ENCODE peak calls at places on chromosomes 12 and 14, in five cellular contexts. One of them, this sample, is unnamed.

GRCh38 chr12:70721958-70722357 is 84.7 kb upstream of the PTPRB start:
- DNase-seq in RWPE2: no peak
- DNase-seq in AG04449: no peak
- DNase-seq in astrocyte: no peak
- DNase-seq in AG04450: no peak
- DNase-seq in this sample: no peak

GRCh38 chr14:39102969-39103957 is at the start of gene SEC23A:
- DNase-seq in RWPE2: peak; percentile 94
- DNase-seq in AG04449: peak; percentile 40
- DNase-seq in AG04450: peak; percentile 52
- DNase-seq in astrocyte: peak; percentile 80
- DNase-seq in this sample: peak; percentile 95

GRCh38 chr12:40141996-40142395 is 36.1 kb upstream of the SLC2A13 start:
- DNase-seq in AG04450: no peak
- DNase-seq in astrocyte: no peak
- DNase-seq in RWPE2: no peak
- DNase-seq in AG04449: no peak
- DNase-seq in this sample: no peak

GRCh38 chr12:109735825-109736551 is 22.4 kb downstream of the FAM222A start:
- DNase-seq in RWPE2: peak; percentile 29
- DNase-seq in AG04449: no peak
- DNase-seq in AG04450: no peak
- DNase-seq in astrocyte: no peak
- DNase-seq in this sample: peak; percentile 30

GRCh38 chr14:58749066-58749669 is 111.4 kb downstream of the DACT1 start:
- DNase-seq in AG04450: peak; percentile 93
- DNase-seq in astrocyte: peak; percentile 99
- DNase-seq in AG04449: peak; percentile 77
- DNase-seq in RWPE2: no peak
- DNase-seq in this sample: no peak

GRCh38 chr12:123998960-123999359 is 25.9 kb downstream of the ZNF664 start:
- DNase-seq in RWPE2: no peak
- DNase-seq in AG04450: peak; percentile 24
- DNase-seq in AG04449: no peak
- DNase-seq in astrocyte: peak; percentile 26
- DNase-seq in this sample: no peak

GRCh38 chr14:52902971-52903385 is 47.9 kb downstream of the FERMT2 start:
- DNase-seq in AG04450: no peak
- DNase-seq in AG04449: no peak
- DNase-seq in astrocyte: peak; percentile 56
- DNase-seq in RWPE2: no peak
- DNase-seq in this sample: no peak

GRCh38 chr12:101436146-101436545 is 28.6 kb upstream of the ARL1 start:
- DNase-seq in AG04449: no peak
- DNase-seq in RWPE2: no peak
- DNase-seq in AG04450: no peak
- DNase-seq in astrocyte: no peak
- DNase-seq in this sample: no peak

GRCh38 chr12:12533238-12533829 is 29.3 kb downstream of the DUSP16 start:
- DNase-seq in RWPE2: no peak
- DNase-seq in astrocyte: peak; percentile 57
- DNase-seq in AG04450: no peak
- DNase-seq in AG04449: no peak
- DNase-seq in this sample: no peak

GRCh38 chr14:82070753-82071152 is 537.1 kb upstream of the SEL1L start:
- DNase-seq in astrocyte: no peak
- DNase-seq in AG04450: no peak
- DNase-seq in AG04449: no peak
- DNase-seq in RWPE2: no peak
- DNase-seq in this sample: no peak

GRCh38 chr12:52517005-52517835 is 3.0 kb downstream of the KRT5 start:
- DNase-seq in RWPE2: no peak
- DNase-seq in AG04450: no peak
- DNase-seq in AG04449: no peak
- DNase-seq in astrocyte: no peak
- DNase-seq in this sample: no peak

GRCh38 chr12:68018315-68018714 is 29.1 kb downstream of the IFNG-AS1 start:
- DNase-seq in AG04449: no peak
- DNase-seq in astrocyte: no peak
- DNase-seq in AG04450: no peak
- DNase-seq in RWPE2: no peak
- DNase-seq in this sample: no peak

GRCh38 chr12:94725375-94726168 is 75.2 kb upstream of the TMCC3 start:
- DNase-seq in astrocyte: peak; percentile 20
- DNase-seq in AG04450: no peak
- DNase-seq in RWPE2: no peak
- DNase-seq in AG04449: no peak
- DNase-seq in this sample: no peak

GRCh38 chr14:37903561-37904191 is 304.0 kb upstream of the SSTR1 start:
- DNase-seq in astrocyte: peak; percentile 8
- DNase-seq in AG04449: peak; percentile 9
- DNase-seq in RWPE2: no peak
- DNase-seq in AG04450: peak; percentile 10
- DNase-seq in this sample: no peak

GRCh38 chr12:55996715-55997534 is at the start of gene SUOX:
- DNase-seq in AG04449: peak; percentile 85
- DNase-seq in astrocyte: peak; percentile 95
- DNase-seq in RWPE2: peak; percentile 95
- DNase-seq in AG04450: peak; percentile 94
- DNase-seq in this sample: peak; percentile 99

GRCh38 chr14:42944284-42944683 is 1337.6 kb downstream of the LRFN5 start:
- DNase-seq in AG04449: no peak
- DNase-seq in RWPE2: no peak
- DNase-seq in AG04450: peak; percentile 26
- DNase-seq in astrocyte: peak; percentile 41
- DNase-seq in this sample: no peak

GRCh38 chr14:32400480-32400879 is 71.4 kb downstream of the AKAP6 start:
- DNase-seq in RWPE2: no peak
- DNase-seq in AG04449: peak; percentile 44
- DNase-seq in astrocyte: peak; percentile 84
- DNase-seq in AG04450: no peak
- DNase-seq in this sample: no peak

GRCh38 chr12:7501031-7501585 is 2.5 kb downstream of the CD163 start:
- DNase-seq in AG04449: no peak
- DNase-seq in RWPE2: no peak
- DNase-seq in astrocyte: peak; percentile 9
- DNase-seq in AG04450: no peak
- DNase-seq in this sample: no peak

GRCh38 chr12:25689996-25690501 is 137.0 kb upstream of the LMNTD1 start:
- DNase-seq in AG04450: no peak
- DNase-seq in RWPE2: no peak
- DNase-seq in AG04449: no peak
- DNase-seq in astrocyte: peak; percentile 27
- DNase-seq in this sample: no peak

GRCh38 chr14:33525626-33526025 is 425.2 kb downstream of the EGLN3 start:
- DNase-seq in AG04450: no peak
- DNase-seq in AG04449: no peak
- DNase-seq in astrocyte: no peak
- DNase-seq in RWPE2: no peak
- DNase-seq in this sample: no peak

GRCh38 chr12:11794311-11794710 is 144.8 kb downstream of the ETV6 start:
- DNase-seq in astrocyte: peak; percentile 48
- DNase-seq in AG04449: no peak
- DNase-seq in AG04450: no peak
- DNase-seq in RWPE2: no peak
- DNase-seq in this sample: no peak

GRCh38 chr12:6333566-6333965 is 8.3 kb downstream of the TNFRSF1A start:
- DNase-seq in astrocyte: peak; percentile 92
- DNase-seq in AG04449: peak; percentile 57
- DNase-seq in RWPE2: peak; percentile 84
- DNase-seq in AG04450: peak; percentile 49
- DNase-seq in this sample: peak; percentile 68

GRCh38 chr12:1576410-1577240 is 17.8 kb downstream of the FBXL14 start:
- DNase-seq in astrocyte: peak; percentile 78
- DNase-seq in AG04449: no peak
- DNase-seq in AG04450: no peak
- DNase-seq in RWPE2: no peak
- DNase-seq in this sample: no peak
- TF ChIP-seq CTCF in astrocyte: no peak
- TF ChIP-seq CTCF in AG04449: no peak
- TF ChIP-seq CTCF in AG04450: no peak
- TF ChIP-seq CTCF in RWPE2: no peak
- TF ChIP-seq CTCF in this sample: no peak

GRCh38 chr14:49852351-49853157 is at the start of gene NEMF:
- DNase-seq in AG04450: peak; percentile 69
- DNase-seq in astrocyte: peak; percentile 70
- DNase-seq in AG04449: no peak
- DNase-seq in RWPE2: peak; percentile 86
- DNase-seq in this sample: no peak

GRCh38 chr14:49853572-49854375 is 1.2 kb upstream of the NEMF start:
- DNase-seq in AG04449: no peak
- DNase-seq in astrocyte: peak; percentile 64
- DNase-seq in RWPE2: no peak
- DNase-seq in AG04450: peak; percentile 48
- DNase-seq in this sample: no peak

GRCh38 chr14:49857427-49858003 is 4.9 kb upstream of the NEMF start:
- DNase-seq in astrocyte: no peak
- DNase-seq in AG04449: no peak
- DNase-seq in AG04450: no peak
- DNase-seq in RWPE2: no peak
- DNase-seq in this sample: no peak

GRCh38 chr14:49849213-49849847 is 3.3 kb downstream of the NEMF start:
- DNase-seq in RWPE2: no peak
- DNase-seq in AG04449: no peak
- DNase-seq in astrocyte: no peak
- DNase-seq in AG04450: no peak
- DNase-seq in this sample: no peak

GRCh38 chr14:49853158-49853477 is 530 bp upstream of the NEMF start:
- DNase-seq in RWPE2: no peak
- DNase-seq in AG04450: no peak
- DNase-seq in astrocyte: no peak
- DNase-seq in AG04449: no peak
- DNase-seq in this sample: no peak
- TF ChIP-seq CTCF in RWPE2: peak; percentile 64
- TF ChIP-seq CTCF in AG04450: no peak
- TF ChIP-seq CTCF in astrocyte: no peak
- TF ChIP-seq CTCF in AG04449: no peak
- TF ChIP-seq CTCF in this sample: no peak

DNA sequence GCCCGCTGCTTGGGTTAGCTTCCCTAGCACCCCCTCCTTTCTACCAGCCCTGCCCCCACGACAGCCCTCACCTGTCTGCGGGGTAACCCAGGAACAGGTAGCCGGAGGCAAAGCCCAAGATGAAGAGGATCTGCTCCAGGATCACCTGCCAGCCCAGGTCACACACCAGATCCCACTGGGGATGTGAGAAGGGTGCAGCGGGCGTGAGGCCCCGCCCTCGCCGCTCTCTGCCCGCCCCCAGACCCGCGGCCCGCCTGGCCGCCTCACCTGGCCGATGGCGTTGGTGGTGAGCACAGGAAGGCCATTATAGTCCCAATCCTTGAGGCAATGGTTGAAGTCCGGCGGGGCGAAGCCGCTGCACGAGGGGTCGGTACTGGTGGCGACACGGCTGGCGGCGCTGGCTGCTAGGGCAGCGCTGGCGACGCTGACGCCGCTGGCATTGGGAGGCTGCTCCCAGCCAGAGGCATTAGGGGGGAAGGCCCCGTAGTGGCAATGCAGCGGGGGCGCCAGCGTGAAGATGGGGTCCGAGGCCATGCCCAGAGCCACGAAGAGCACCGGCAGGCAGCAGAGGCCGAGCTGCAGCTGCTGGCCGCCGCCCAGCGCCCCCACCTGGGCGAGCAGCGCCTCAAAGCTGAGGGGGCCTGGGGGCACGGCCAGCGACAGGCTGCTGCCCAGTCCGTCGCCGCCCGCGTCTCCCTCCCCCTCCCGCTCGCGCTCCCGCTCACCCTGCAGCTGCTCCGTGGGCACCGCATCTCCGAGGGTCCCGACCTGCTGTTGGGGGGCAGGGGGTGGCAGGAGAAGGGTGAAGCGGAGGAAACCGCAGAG is 794 bp downstream of the SLC22A17 start:
- DNase-seq in AG04450: no peak
- DNase-seq in astrocyte: no peak
- DNase-seq in AG04449: no peak
- DNase-seq in RWPE2: no peak
- DNase-seq in this sample: no peak
- TF ChIP-seq CTCF in AG04450: no peak
- TF ChIP-seq CTCF in astrocyte: no peak
- TF ChIP-seq CTCF in AG04449: peak; percentile 23
- TF ChIP-seq CTCF in RWPE2: peak; percentile 47
- TF ChIP-seq CTCF in this sample: peak; percentile 68

GRCh38 chr14:102124419-102124818 is 15.3 kb upstream of the WDR20 start:
- DNase-seq in astrocyte: no peak
- DNase-seq in RWPE2: no peak
- DNase-seq in AG04450: no peak
- DNase-seq in AG04449: no peak
- DNase-seq in this sample: no peak
- TF ChIP-seq CTCF in astrocyte: no peak
- TF ChIP-seq CTCF in RWPE2: no peak
- TF ChIP-seq CTCF in AG04450: no peak
- TF ChIP-seq CTCF in AG04449: no peak
- TF ChIP-seq CTCF in this sample: no peak

DNA sequence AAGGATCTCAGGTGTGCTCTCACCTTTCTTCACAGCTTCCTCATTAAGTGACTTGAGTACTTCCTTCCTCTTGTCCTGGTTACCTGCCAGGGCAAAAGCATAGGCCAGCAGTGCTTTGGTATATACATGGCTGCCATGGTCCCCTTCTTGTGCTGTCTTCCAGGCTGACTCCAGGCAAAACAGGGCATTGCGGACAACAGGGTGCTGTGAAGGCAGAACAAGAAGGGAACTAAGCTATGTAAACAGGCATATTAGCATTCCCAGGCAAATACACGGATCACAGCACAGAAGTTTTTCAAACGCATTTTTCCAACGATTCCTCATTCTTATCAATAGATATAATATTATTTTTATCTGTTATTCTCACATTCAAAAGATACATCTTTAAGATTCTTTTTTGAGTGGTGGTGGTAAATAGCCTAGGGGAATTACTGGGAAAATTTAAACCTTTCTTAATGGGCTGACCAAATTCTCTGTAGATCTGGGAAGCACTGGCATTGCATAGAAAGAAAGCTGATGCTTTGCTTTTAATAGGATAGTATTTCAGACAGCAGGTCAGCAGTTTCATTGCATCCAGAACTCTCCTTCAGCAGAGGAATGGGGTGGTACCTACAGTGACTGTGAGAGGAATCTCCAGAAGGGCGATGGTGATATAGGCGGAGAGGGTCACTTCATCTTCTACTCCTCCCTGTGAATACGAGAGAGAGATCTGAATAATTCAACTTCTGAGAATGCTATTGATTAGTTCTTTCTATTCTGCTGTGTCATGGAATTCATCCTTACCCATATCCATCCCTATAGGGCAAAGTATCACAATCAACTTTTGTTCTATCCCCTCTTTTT is 38.8 kb downstream of the A2M start:
- DNase-seq in astrocyte: no peak
- DNase-seq in RWPE2: no peak
- DNase-seq in AG04450: no peak
- DNase-seq in AG04449: no peak
- DNase-seq in this sample: no peak
- TF ChIP-seq CTCF in astrocyte: no peak
- TF ChIP-seq CTCF in RWPE2: no peak
- TF ChIP-seq CTCF in AG04450: no peak
- TF ChIP-seq CTCF in AG04449: no peak
- TF ChIP-seq CTCF in this sample: no peak

This sample was measured in chondrocyte.